ENCODE peak calls at places on chromosomes 16 and 17, in five cellular contexts. V is esophagus muscularis mucosa, W is lung, B is fibroblast of mammary gland, F is colonic mucosa. I is an unnamed sample.

GRCh38 chr17:77649717-77650211 is 308.7 kb upstream of the TNRC6C start:
- DNase-seq in V (no peak), W (no peak), B (peak; percentile 42), F (no peak), I (no peak)

GRCh38 chr17:32494621-32495346 is 8.0 kb downstream of the CDK5R1 start:
- DNase-seq in V (no peak), W (no peak), B (no peak), F (no peak), I (no peak)

GRCh38 chr17:30929081-30929633 is 7.4 kb downstream of the ADAP2 start:
- DNase-seq in V (no peak), W (no peak), B (no peak), F (no peak), I (no peak)

GRCh38 chr16:70432304-70432799 is 6.5 kb downstream of the ST3GAL2 start:
- DNase-seq in V (no peak), W (no peak), B (no peak), F (no peak), I (no peak)

GRCh38 chr17:19753661-19754463 is 5.8 kb upstream of the ALDH3A1 start:
- DNase-seq in V (no peak), W (no peak), B (no peak), F (peak; percentile 63), I (no peak)

GRCh38 chr17:41455236-41455635 is 11.9 kb downstream of the KRT32 start:
- DNase-seq in V (no peak), W (no peak), B (no peak), F (no peak), I (peak; percentile 26)

GRCh38 chr17:76166168-76166567 is 25.1 kb upstream of the FOXJ1 start:
- DNase-seq in V (no peak), W (no peak), B (peak; percentile 68), F (no peak), I (no peak)

GRCh38 chr17:19002191-19002590 is 2.4 kb downstream of the FAM83G start:
- DNase-seq in V (no peak), W (no peak), B (no peak), F (no peak), I (no peak)

GRCh38 chr17:40516581-40517285 is 15.3 kb upstream of the TNS4 start:
- DNase-seq in V (no peak), W (no peak), B (peak; percentile 29), F (peak; percentile 67), I (no peak)

GRCh38 chr17:59149051-59149450 is 5.9 kb downstream of the SKA2 start:
- DNase-seq in V (no peak), W (no peak), B (peak; percentile 80), F (no peak), I (peak; percentile 57)

GRCh38 chr17:82241183-82241925 is 12.5 kb downstream of the SLC16A3 start:
- DNase-seq in V (peak; percentile 96), W (peak; percentile 80), B (peak; percentile 71), F (peak; percentile 72), I (peak; percentile 81)

GRCh38 chr16:51402785-51403184 is 251.7 kb upstream of the SALL1 start:
- DNase-seq in V (no peak), W (no peak), B (peak; percentile 88), F (no peak), I (no peak)

GRCh38 chr17:76935331-76935730 is 67.1 kb downstream of the MGAT5B start:
- DNase-seq in V (no peak), W (no peak), B (peak; percentile 30), F (no peak), I (peak; percentile 56)

GRCh38 chr16:23119570-23119969 is 29.7 kb downstream of the USP31 start:
- DNase-seq in V (no peak), W (no peak), B (peak; percentile 66), F (no peak), I (peak; percentile 25)

GRCh38 chr17:29141484-29141835 is 38.7 kb downstream of the MYO18A start:
- DNase-seq in V (no peak), W (no peak), B (no peak), F (no peak), I (no peak)

GRCh38 chr16:74275031-74275636 is 21.5 kb upstream of the PSMD7 start:
- DNase-seq in V (no peak), W (no peak), B (peak; percentile 42), F (no peak), I (peak; percentile 1)

GRCh38 chr17:83195330-83196087 is 116.1 kb downstream of the METRNL start:
- DNase-seq in V (no peak), W (no peak), B (peak; percentile 73), F (no peak), I (no peak)

GRCh38 chr17:1943432-1943802 is 81.7 kb downstream of the RTN4RL1 start:
- DNase-seq in V (no peak), W (no peak), B (no peak), F (no peak), I (no peak)

GRCh38 chr16:138049-138417 is 440 bp downstream of the NPRL3 start:
- DNase-seq in V (no peak), W (no peak), B (no peak), F (no peak), I (no peak)

GRCh38 chr17:1724869-1725641 is 551 bp downstream of the WDR81 start:
- DNase-seq in V (no peak), W (no peak), B (no peak), F (no peak), I (no peak)

GRCh38 chr17:29560306-29560705 is 6.5 kb downstream of the ABHD15 start:
- DNase-seq in V (no peak), W (peak; percentile 13), B (no peak), F (no peak), I (no peak)

GRCh38 chr17:29458066-29458465 is 67.9 kb downstream of the TAOK1 start:
- DNase-seq in V (no peak), W (no peak), B (no peak), F (no peak), I (no peak)

GRCh38 chr17:18248300-18248731 is 10.2 kb downstream of the FLII start:
- DNase-seq in V (no peak), W (peak; percentile 73), B (peak; percentile 74), F (peak; percentile 74), I (peak; percentile 69)

GRCh38 chr17:53630115-53630514 is 192.6 kb upstream of the KIF2B start:
- DNase-seq in V (no peak), W (no peak), B (no peak), F (no peak), I (no peak)

GRCh38 chr16:84478172-84478948 is 26.1 kb downstream of the MEAK7 start:
- DNase-seq in V (no peak), W (no peak), B (peak; percentile 91), F (no peak), I (peak; percentile 90)

GRCh38 chr17:73580311-73580710 is 63.9 kb downstream of the SDK2 start:
- DNase-seq in V (no peak), W (no peak), B (no peak), F (no peak), I (no peak)

GRCh38 chr17:34582185-34582900 is 3.0 kb downstream of the TMEM132E start:
- DNase-seq in V (no peak), W (no peak), B (no peak), F (no peak), I (no peak)

GRCh38 chr17:34556384-34556783 is 23.0 kb upstream of the TMEM132E start:
- DNase-seq in V (no peak), W (no peak), B (peak; percentile 13), F (no peak), I (no peak)

GRCh38 chr17:75307957-75308731 is 18.9 kb upstream of the SLC25A19 start:
- DNase-seq in V (no peak), W (no peak), B (no peak), F (no peak), I (no peak)

GRCh38 chr17:70775667-70776066 is 606.3 kb downstream of the KCNJ2 start:
- DNase-seq in V (no peak), W (no peak), B (no peak), F (no peak), I (no peak)

GRCh38 chr16:56708418-56708817 is 21.5 kb upstream of the NUP93 start:
- DNase-seq in V (no peak), W (no peak), B (no peak), F (no peak), I (no peak)

GRCh38 chr17:74442670-74443515 is 11.0 kb downstream of the GPRC5C start:
- DNase-seq in V (peak; percentile 97), W (peak; percentile 83), B (peak; percentile 75), F (peak; percentile 94), I (no peak)

GRCh38 chr17:17520599-17521232 is 24.5 kb upstream of the RASD1 start:
- DNase-seq in V (no peak), W (no peak), B (no peak), F (no peak), I (no peak)

GRCh38 chr17:6577686-6578263 is 21.4 kb upstream of the PITPNM3 start:
- DNase-seq in V (peak; percentile 24), W (no peak), B (no peak), F (peak; percentile 82), I (no peak)

GRCh38 chr16:66923866-66924265 is 1.5 kb downstream of the RRAD start:
- DNase-seq in V (no peak), W (peak; percentile 48), B (no peak), F (no peak), I (no peak)

GRCh38 chr16:24409045-24409444 is 130.3 kb upstream of the RBBP6 start:
- DNase-seq in V (no peak), W (no peak), B (no peak), F (no peak), I (no peak)
- TF ChIP-seq CTCF in V (no peak), W (no peak), B (no peak), F (no peak), I (no peak)

GRCh38 chr16:26770547-26770946 is 296.2 kb upstream of the C16orf82 start:
- DNase-seq in V (no peak), W (no peak), B (no peak), F (no peak), I (no peak)

GRCh38 chr16:26762596-26762995 is 304.1 kb upstream of the C16orf82 start:
- DNase-seq in V (no peak), W (no peak), B (no peak), F (no peak), I (no peak)

GRCh38 chr16:26765087-26765486 is 301.6 kb upstream of the C16orf82 start:
- DNase-seq in V (no peak), W (no peak), B (peak; percentile 12), F (no peak), I (no peak)
- TF ChIP-seq CTCF in V (peak; percentile 40), W (no peak), B (peak; percentile 34), F (no peak), I (peak; percentile 61)

GRCh38 chr16:47977802-47978201 is 178.0 kb downstream of the ABCC12 start:
- DNase-seq in V (no peak), W (no peak), B (no peak), F (no peak), I (no peak)
- TF ChIP-seq CTCF in V (no peak), W (no peak), B (no peak), F (no peak), I (no peak)

GRCh38 chr16:55377840-55378239 is 53.8 kb downstream of the IRX6 start:
- DNase-seq in V (no peak), W (no peak), B (no peak), F (no peak), I (no peak)

GRCh38 chr16:55379876-55380390 is 55.9 kb downstream of the IRX6 start:
- DNase-seq in V (no peak), W (no peak), B (no peak), F (no peak), I (no peak)

GRCh38 chr16:55384848-55385247 is 60.8 kb downstream of the IRX6 start:
- DNase-seq in V (no peak), W (no peak), B (no peak), F (no peak), I (no peak)

GRCh38 chr16:55376567-55377167 is 52.7 kb downstream of the IRX6 start:
- DNase-seq in V (no peak), W (no peak), B (no peak), F (no peak), I (no peak)

GRCh38 chr16:55380485-55380884 is 56.5 kb downstream of the IRX6 start:
- DNase-seq in V (no peak), W (no peak), B (no peak), F (no peak), I (no peak)
- TF ChIP-seq CTCF in V (no peak), W (no peak), B (no peak), F (no peak), I (no peak)

I was measured in HFFc6.